ENCODE peak calls at places on chromosomes 16 and 17, in ten cellular contexts. R is COR-L47; V is neural crest cell; O is NB4; I is GM12891; Q is C1 segment of cervical spinal cord; T is HFFc6; E is stimulated activated CD4-positive, alpha-beta T cell treated with anti-CD3 and anti-CD28 coated beads, Interleukin-1b, Interleukin-23, amount 100 ng/mL, for 24 hours; G is H9; S is type B pancreatic cell. N is an unnamed sample.

GRCh38 chr16:87309912-87310485 is 7.2 kb downstream of the C16orf95 start:
- DNase-seq in Q (no peak), R (no peak), V (no peak), O (no peak), G (no peak), E (no peak), T (no peak), S (no peak), I (no peak), N (no peak)

GRCh38 chr16:57636184-57636583 is 7.8 kb downstream of the ADGRG1 start:
- DNase-seq in V (no peak), R (no peak), T (no peak), G (no peak), E (no peak), S (no peak), Q (no peak), I (no peak), O (no peak), N (no peak)

GRCh38 chr16:77555781-77556180 is 120.9 kb upstream of the ADAMTS18 start:
- DNase-seq in V (no peak), E (no peak), O (no peak), R (no peak), T (no peak), I (no peak), G (no peak), Q (no peak), S (no peak), N (no peak)

GRCh38 chr17:1882836-1883235 is 53.0 kb downstream of the RPA1 start:
- DNase-seq in V (no peak), I (peak; percentile 35), G (peak; percentile 57), Q (no peak), S (no peak), E (no peak), T (peak; percentile 19), O (peak; percentile 28), R (no peak), N (no peak)

GRCh38 chr17:48104440-48104839 is 3.1 kb upstream of the SNX11 start:
- DNase-seq in T (no peak), E (no peak), V (no peak), R (no peak), I (no peak), G (no peak), S (no peak), O (no peak), Q (no peak), N (no peak)

GRCh38 chr17:82242977-82243647 is 14.3 kb downstream of the SLC16A3 start:
- DNase-seq in G (no peak), V (no peak), I (no peak), T (peak; percentile 68), Q (peak; percentile 78), R (no peak), O (peak; percentile 49), S (no peak), E (no peak), N (peak; percentile 92)

GRCh38 chr16:23348579-23349469 is 46.7 kb downstream of the SCNN1B start:
- DNase-seq in E (no peak), S (no peak), O (peak; percentile 29), I (no peak), V (no peak), Q (no peak), R (no peak), T (no peak), G (peak; percentile 75), N (no peak)

GRCh38 chr17:83062818-83063671 is 16.4 kb upstream of the METRNL start:
- DNase-seq in Q (no peak), R (no peak), E (no peak), V (no peak), G (peak; percentile 28), I (no peak), O (no peak), T (no peak), S (peak; percentile 62), N (no peak)

GRCh38 chr17:76797441-76797840 is 59.5 kb downstream of the MFSD11 start:
- DNase-seq in I (no peak), T (no peak), Q (no peak), G (peak; percentile 57), S (no peak), R (no peak), V (no peak), E (no peak), O (no peak), N (no peak)

GRCh38 chr16:82756283-82756599 is 129.5 kb downstream of the CDH13 start:
- DNase-seq in I (no peak), R (no peak), V (no peak), Q (no peak), E (no peak), T (peak; percentile 35), G (no peak), O (no peak), S (no peak), N (no peak)

GRCh38 chr17:19012171-19013080 is 7.9 kb upstream of the FAM83G start:
- DNase-seq in E (no peak), G (no peak), S (no peak), T (no peak), V (no peak), R (no peak), O (no peak), Q (no peak), I (no peak), N (peak; percentile 8)

GRCh38 chr17:17495448-17496188 is 577 bp downstream of the RASD1 start:
- DNase-seq in G (no peak), I (no peak), E (no peak), R (no peak), Q (peak; percentile 57), T (no peak), S (no peak), O (no peak), V (peak; percentile 22), N (peak; percentile 73)

GRCh38 chr16:25633549-25633948 is 58.2 kb upstream of the HS3ST4 start:
- DNase-seq in E (no peak), O (no peak), I (no peak), T (no peak), R (no peak), V (no peak), S (no peak), G (no peak), Q (no peak), N (no peak)

GRCh38 chr17:1413281-1413791 is 13.3 kb upstream of the YWHAE start:
- DNase-seq in T (peak; percentile 84), S (no peak), G (no peak), E (no peak), Q (no peak), I (no peak), V (no peak), R (peak; percentile 71), O (peak; percentile 13), N (peak; percentile 74)

GRCh38 chr16:10629592-10629963 is 49.2 kb upstream of the EMP2 start:
- DNase-seq in G (peak; percentile 84), Q (no peak), I (no peak), R (no peak), O (peak; percentile 26), E (no peak), S (no peak), V (no peak), T (no peak), N (no peak)

GRCh38 chr17:67830440-67830839 is 5.1 kb downstream of the BPTF start:
- DNase-seq in R (no peak), S (peak; percentile 10), O (no peak), E (no peak), G (peak; percentile 50), I (no peak), Q (peak; percentile 5), T (no peak), V (no peak), N (no peak)

GRCh38 chr17:72476575-72476986 is 355.8 kb downstream of the SOX9 start:
- DNase-seq in R (no peak), V (no peak), O (no peak), G (peak; percentile 93), S (no peak), Q (peak; percentile 27), T (no peak), E (no peak), I (no peak), N (no peak)

GRCh38 chr16:8962393-8963009 is 1.2 kb downstream of the USP7 start:
- DNase-seq in R (no peak), O (peak; percentile 44), G (no peak), E (no peak), S (no peak), V (no peak), I (no peak), Q (no peak), T (no peak), N (peak; percentile 62)

GRCh38 chr16:85583491-85584181 is 29.5 kb upstream of the GSE1 start:
- DNase-seq in O (no peak), R (peak; percentile 94), I (no peak), G (no peak), Q (no peak), V (no peak), T (peak; percentile 84), S (no peak), E (no peak), N (no peak)

GRCh38 chr16:64417711-64418227 is 704.1 kb downstream of the CDH11 start:
- DNase-seq in E (no peak), T (peak; percentile 68), I (no peak), O (no peak), R (no peak), Q (no peak), G (no peak), V (no peak), S (no peak), N (no peak)

GRCh38 chr17:63641678-63642077 is 19.5 kb downstream of the MAP3K3 start:
- DNase-seq in V (no peak), S (no peak), E (no peak), O (peak; percentile 82), T (no peak), Q (peak; percentile 42), G (no peak), I (no peak), R (no peak), N (no peak)

GRCh38 chr17:51258756-51259573 is 884 bp downstream of the MBTD1 start:
- DNase-seq in S (no peak), G (peak; percentile 61), I (no peak), V (no peak), R (peak; percentile 0), E (no peak), O (peak; percentile 55), Q (no peak), T (no peak), N (no peak)

N was measured in psoas muscle.